ENCODE peak calls at places on chromosomes 16 and 17, in four cellular contexts. D, Y, J and N are unnamed samples.

GRCh38 chr16:27314161-27314723 is 468 bp downstream of the IL4R start:
- DNase-seq in J (peak; percentile 89), Y (no peak), D (peak; percentile 58), N (no peak)

GRCh38 chr16:57112403-57113041 is 20.1 kb downstream of the CPNE2 start:
- DNase-seq in J (no peak), D (no peak), Y (no peak), N (no peak)

GRCh38 chr16:66979011-66979717 is 9.2 kb upstream of the CES4A start:
- DNase-seq in J (peak; percentile 73), Y (no peak), D (no peak), N (no peak)

GRCh38 chr16:63684116-63684515 is 1437.7 kb downstream of the CDH11 start:
- DNase-seq in Y (no peak), D (no peak), J (no peak), N (no peak)

GRCh38 chr16:5031601-5032000 is 2.1 kb downstream of the NAGPA start:
- DNase-seq in D (no peak), Y (no peak), J (no peak), N (no peak)

GRCh38 chr17:8621585-8621984 is 8.9 kb downstream of the MYH10 start:
- DNase-seq in D (no peak), Y (no peak), J (no peak), N (no peak)

GRCh38 chr17:28042721-28043291 is 329 bp downstream of the NLK start:
- DNase-seq in D (no peak), J (no peak), Y (no peak), N (no peak)

GRCh38 chr17:4497101-4497824 is 1.4 kb upstream of the SPNS2 start:
- DNase-seq in Y (no peak), D (no peak), J (no peak), N (no peak)

GRCh38 chr16:11330526-11331237 is 14.6 kb upstream of the RMI2 start:
- DNase-seq in Y (no peak), D (no peak), J (no peak), N (no peak)

GRCh38 chr16:47204736-47205499 is 61.2 kb upstream of the NETO2 start:
- DNase-seq in Y (no peak), J (no peak), D (no peak), N (no peak)

GRCh38 chr17:1797323-1797722 is 32.4 kb downstream of the SMYD4 start:
- DNase-seq in Y (no peak), J (peak; percentile 63), D (no peak), N (no peak)

GRCh38 chr17:59030811-59031210 is 75.9 kb downstream of the TRIM37 start:
- DNase-seq in Y (no peak), D (no peak), J (no peak), N (no peak)